ENCODE peak calls at places on chromosomes 16 and 17, in six cellular contexts. M is thoracic aorta, Y is A673, H is heart left ventricle, I is SK-N-SH, R is endothelial cell of umbilical vein. O is an unnamed sample.

GRCh38 chr16:10262377-10263132 is 80.3 kb upstream of the GRIN2A start:
- DNase-seq in R (no peak), H (no peak), M (no peak), Y (no peak), I (no peak), O (no peak)

GRCh38 chr17:41962768-41963434 is 3.7 kb upstream of the CNP start:
- DNase-seq in R (peak; percentile 64), Y (peak; percentile 50), I (peak; percentile 87), H (peak; percentile 76), M (no peak), O (peak; percentile 90)

GRCh38 chr16:17768257-17768656 is 297.5 kb upstream of the XYLT1 start:
- DNase-seq in I (no peak), M (no peak), Y (no peak), R (no peak), H (no peak), O (no peak)

GRCh38 chr17:49343273-49343672 is 18.8 kb downstream of the ZNF652 start:
- DNase-seq in M (no peak), H (no peak), Y (peak; percentile 70), I (no peak), R (peak; percentile 14), O (no peak)

GRCh38 chr16:58176608-58177346 is 21.1 kb downstream of the CSNK2A2 start:
- DNase-seq in M (no peak), I (no peak), H (no peak), Y (no peak), R (no peak), O (no peak)

GRCh38 chr16:65763640-65764305 is 602.7 kb upstream of the CDH5 start:
- DNase-seq in Y (no peak), M (no peak), I (no peak), H (no peak), R (no peak), O (no peak)

GRCh38 chr16:60648260-60648659 is 1388.0 kb downstream of the CDH8 start:
- DNase-seq in M (no peak), H (no peak), I (no peak), R (no peak), Y (no peak), O (no peak)

GRCh38 chr17:76871668-76872067 is 3.5 kb downstream of the MGAT5B start:
- DNase-seq in Y (no peak), I (no peak), M (no peak), R (no peak), H (no peak), O (no peak)

GRCh38 chr17:35432176-35433074 is at the start of gene SLFN12:
- DNase-seq in M (no peak), Y (peak; percentile 80), R (peak; percentile 96), H (peak; percentile 72), I (no peak), O (peak; percentile 64)

GRCh38 chr17:34979650-34980352 is 511 bp upstream of the LIG3 start:
- DNase-seq in Y (no peak), M (no peak), I (no peak), H (no peak), R (peak; percentile 18), O (no peak)

GRCh38 chr16:4675864-4676786 is 17.2 kb upstream of the NUDT16L1 start:
- DNase-seq in M (no peak), Y (no peak), R (no peak), I (no peak), H (no peak), O (no peak)

GRCh38 chr17:47189732-47190621 is 882 bp upstream of the CDC27 start:
- DNase-seq in Y (no peak), M (no peak), I (no peak), R (no peak), H (no peak), O (no peak)

GRCh38 chr17:72419866-72420774 is 299.3 kb downstream of the SOX9 start:
- DNase-seq in H (no peak), Y (peak; percentile 77), I (no peak), R (no peak), M (no peak), O (no peak)

GRCh38 chr16:65713409-65713808 is 591.5 kb upstream of the CDH11 start:
- DNase-seq in I (no peak), H (no peak), R (no peak), Y (peak; percentile 13), M (no peak), O (no peak)

GRCh38 chr17:83067718-83068261 is 11.6 kb upstream of the METRNL start:
- DNase-seq in R (no peak), Y (peak; percentile 58), M (no peak), H (peak; percentile 12), I (peak; percentile 61), O (peak; percentile 9)

GRCh38 chr16:76579277-76579676 is 302.1 kb downstream of the CNTNAP4 start:
- DNase-seq in H (no peak), I (no peak), Y (no peak), M (no peak), R (no peak), O (no peak)

DNA sequence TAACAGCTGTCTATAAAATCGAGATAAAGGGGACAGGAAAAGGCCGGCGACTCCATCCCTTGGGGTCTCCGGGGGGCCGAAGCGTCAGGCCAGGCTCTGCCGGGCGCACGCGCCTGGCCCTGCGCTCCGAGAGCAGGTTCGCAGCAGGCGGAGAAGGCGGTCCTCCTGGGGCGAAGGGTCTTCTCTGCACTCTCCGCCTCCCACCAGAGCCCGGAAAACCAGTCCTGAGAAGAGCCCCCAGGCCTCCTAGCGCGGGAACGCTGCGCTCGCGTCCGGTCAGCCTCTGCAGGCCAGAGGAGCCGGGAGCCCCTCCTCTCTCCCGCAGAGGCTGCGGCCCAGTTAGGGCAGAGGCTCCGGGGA is 5.1 kb downstream of the FOXF1 start:
- DNase-seq in M (no peak), R (no peak), H (no peak), I (no peak), Y (no peak), O (no peak)
- H3K4me3 ChIP-seq in M (no peak overlapping the region), R (no peak overlapping the region), H (no peak overlapping the region), I (no peak overlapping the region), Y (no peak overlapping the region), O (no peak overlapping the region)

DNA sequence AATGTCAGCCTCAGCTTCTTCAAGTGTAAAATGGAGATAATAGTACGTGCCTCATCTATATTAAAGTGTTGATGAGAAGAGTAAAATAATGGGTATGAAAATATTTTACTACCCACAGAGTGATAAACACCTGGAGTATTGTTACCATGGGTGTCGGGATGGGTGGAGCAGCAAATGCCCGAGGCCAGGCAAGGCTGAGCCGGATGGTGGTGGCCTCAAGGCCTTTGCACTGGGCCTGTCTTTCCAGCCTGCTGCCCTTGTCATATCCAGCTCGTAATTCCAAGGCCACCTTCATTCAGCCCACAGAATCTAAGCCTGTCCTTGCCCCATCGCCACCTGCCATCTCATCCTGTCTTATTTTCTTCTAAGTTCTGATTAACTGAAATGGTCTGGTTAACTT is 49.4 kb downstream of the SNX29 start:
- DNase-seq in Y (no peak), R (no peak), I (no peak), M (no peak), H (no peak), O (no peak)
- H3K4me1 ChIP-seq in Y (no peaks in the 10 kb centered on the region), R (no peaks in the 10 kb centered on the region), I (no peaks in the 10 kb centered on the region), M (no peaks in the 10 kb centered on the region), H (no peaks in the 10 kb centered on the region), O (no peaks in the 10 kb centered on the region)

GRCh38 chr16:14606102-14606501 is 24.0 kb downstream of the PARN start:
- DNase-seq in I (no peak), M (no peak), H (no peak), Y (no peak), R (no peak), O (no peak)
- H3K4me3 ChIP-seq in I (no peak overlapping the region), M (no peak overlapping the region), H (no peak overlapping the region), Y (no peak overlapping the region), R (no peak overlapping the region), O (no peak overlapping the region)

GRCh38 chr17:57905875-57906455 is 49.2 kb downstream of the CUEDC1 start:
- DNase-seq in M (no peak), Y (no peak), I (no peak), H (no peak), R (no peak), O (no peak)

GRCh38 chr17:57903961-57904360 is 51.3 kb downstream of the CUEDC1 start:
- DNase-seq in I (no peak), H (no peak), M (no peak), Y (no peak), R (no peak), O (no peak)

GRCh38 chr17:57902117-57902799 is 52.4 kb upstream of the MRPS23 start:
- DNase-seq in H (no peak), Y (no peak), M (no peak), I (no peak), R (no peak), O (no peak)

GRCh38 chr17:57900991-57901743 is 51.3 kb upstream of the MRPS23 start:
- DNase-seq in M (no peak), H (no peak), R (no peak), I (no peak), Y (no peak), O (no peak)

GRCh38 chr17:57902800-57903759 is 52.1 kb downstream of the CUEDC1 start:
- DNase-seq in H (peak; percentile 84), R (peak; percentile 80), I (no peak), M (peak; percentile 90), Y (no peak), O (peak; percentile 87)
- H3K4me1 ChIP-seq in H (peaks cover 62% of the 10 kb centered on the region), R (peaks cover 19% of the 10 kb centered on the region), I (peaks cover 53% of the 10 kb centered on the region), M (peaks cover 29% of the 10 kb centered on the region), Y (peaks cover 28% of the 10 kb centered on the region), O (peaks cover 68% of the 10 kb centered on the region)

DNA sequence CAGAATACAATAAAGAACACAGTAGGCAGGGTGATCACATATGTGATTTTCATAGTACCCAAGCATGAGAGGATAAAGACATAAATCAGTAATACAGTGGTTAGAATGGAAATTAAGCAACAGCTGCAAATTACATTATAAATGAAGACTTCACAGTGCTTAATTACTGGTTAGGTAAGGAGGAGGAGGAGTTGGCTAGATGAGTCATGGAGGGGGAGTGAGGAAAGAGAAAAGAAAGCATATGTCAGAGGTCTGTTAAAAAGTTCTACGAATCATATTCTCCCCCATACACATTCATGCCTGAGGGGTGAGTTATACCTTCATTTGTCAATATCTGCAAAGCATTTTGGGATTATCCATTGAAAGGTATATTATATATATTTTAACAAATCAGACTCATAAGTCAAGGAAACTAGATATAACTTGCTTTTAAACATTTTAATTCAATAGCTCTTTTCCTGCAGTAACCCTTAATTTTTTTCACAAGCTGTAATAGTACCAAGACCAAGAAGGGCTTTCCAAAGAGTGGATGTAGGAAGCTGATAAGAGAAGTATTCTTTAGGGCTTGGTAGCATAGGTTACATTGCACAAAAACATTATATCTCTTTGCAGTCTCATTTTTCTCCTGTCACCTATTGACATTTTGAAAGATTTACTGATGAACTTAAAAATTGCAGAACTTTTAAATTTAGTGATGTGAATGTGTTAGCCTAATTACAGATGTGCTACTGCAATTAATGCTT is 99.3 kb downstream of the STXBP4 start:
- DNase-seq in Y (peak; percentile 37), I (no peak), H (no peak), R (no peak), M (no peak), O (no peak)
- H3K4me3 ChIP-seq in Y (no peak overlapping the region), I (no peak overlapping the region), H (no peak overlapping the region), R (no peak overlapping the region), M (no peak overlapping the region), O (no peak overlapping the region)

GRCh38 chr16:88769617-88770458 is 15.2 kb downstream of the PIEZO1 start:
- DNase-seq in I (peak; percentile 76), Y (peak; percentile 78), H (no peak), R (peak; percentile 31), M (no peak), O (peak; percentile 83)
- H3K4me1 ChIP-seq in I (peaks cover 67% of the 10 kb centered on the region), Y (peaks cover 64% of the 10 kb centered on the region), H (peaks cover 63% of the 10 kb centered on the region), R (peaks cover 45% of the 10 kb centered on the region), M (peaks cover 16% of the 10 kb centered on the region), O (peaks cover 62% of the 10 kb centered on the region)

DNA sequence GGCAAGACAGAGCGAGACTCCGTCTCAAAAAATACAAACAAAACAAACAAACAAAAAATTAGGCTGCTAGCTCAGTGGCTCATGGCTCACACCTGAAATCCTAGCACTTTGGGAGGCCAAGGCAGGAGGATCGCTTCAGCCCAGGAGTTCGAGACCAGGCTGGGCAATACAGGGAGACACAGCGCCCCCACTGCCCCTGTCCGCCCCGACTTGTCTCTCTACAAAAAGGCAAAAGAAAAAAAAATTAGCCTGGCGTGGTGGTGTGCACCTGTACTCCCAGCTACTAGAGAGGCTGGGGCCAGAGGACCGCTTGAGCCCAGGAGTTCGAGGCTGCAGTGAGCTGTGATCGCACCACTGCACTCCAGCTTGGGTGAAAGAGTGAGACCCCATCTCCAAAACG is 531 bp upstream of the CDH1 start:
- DNase-seq in H (no peak), M (no peak), Y (no peak), I (no peak), R (no peak), O (no peak)
- H3K4me3 ChIP-seq in H (no peak overlapping the region), M (no peak overlapping the region), Y (no peak overlapping the region), I (no peak overlapping the region), R (no peak overlapping the region), O (no peak overlapping the region)